ENCODE peak calls at places on chromosome 1, in five cellular contexts. B is GM19239; N is CD4-positive, CD25-positive, alpha-beta regulatory T cell; Y is activated T-cell treated with anti-CD3 and anti-CD28 coated beads for 1 hour; S is dorsolateral prefrontal cortex. P is an unnamed sample.

GRCh38 chr1:40394456-40395172 is 21.1 kb downstream of the SMAP2 start:
- DNase-seq in S (no peak), B (no peak), N (peak; percentile 39), Y (no peak), P (peak; percentile 64)

GRCh38 chr1:172964864-172965263 is 85.9 kb downstream of the TNFSF18 start:
- DNase-seq in Y (no peak), B (no peak), S (no peak), N (no peak), P (no peak)

GRCh38 chr1:226697151-226697575 is 41.9 kb downstream of the ITPKB start:
- DNase-seq in Y (no peak), S (no peak), N (no peak), B (no peak), P (no peak)

GRCh38 chr1:32733573-32734321 is 31.2 kb upstream of the SYNC start:
- DNase-seq in S (no peak), Y (no peak), B (no peak), N (no peak), P (no peak)

GRCh38 chr1:101366513-101367215 is 129.8 kb downstream of the S1PR1 start:
- DNase-seq in S (no peak), N (no peak), Y (no peak), B (no peak), P (no peak)

GRCh38 chr1:227562037-227562436 is 1.3 kb upstream of the ZNF678 start:
- DNase-seq in S (no peak), B (no peak), Y (no peak), N (no peak), P (no peak)

GRCh38 chr1:235011064-235011598 is 117.5 kb downstream of the TOMM20 start:
- DNase-seq in B (no peak), Y (no peak), S (no peak), N (peak; percentile 37), P (no peak)

GRCh38 chr1:157404063-157404501 is 148.2 kb downstream of the FCRL5 start:
- DNase-seq in N (no peak), B (no peak), S (no peak), Y (no peak), P (no peak)

GRCh38 chr1:91737650-91738049 is 148.3 kb downstream of the TGFBR3 start:
- DNase-seq in S (no peak), N (no peak), B (no peak), Y (no peak), P (no peak)

GRCh38 chr1:44406761-44407429 is 1.8 kb downstream of the RNF220 start:
- DNase-seq in S (no peak), N (no peak), B (no peak), Y (no peak), P (peak; percentile 13)

GRCh38 chr1:78839704-78840277 is 166.7 kb downstream of the ADGRL4 start:
- DNase-seq in S (peak; percentile 22), N (no peak), Y (no peak), B (no peak), P (peak; percentile 13)

GRCh38 chr1:226086776-226087175 is 24.3 kb downstream of the H3-3A start:
- DNase-seq in S (no peak), B (no peak), Y (no peak), N (no peak), P (no peak)

GRCh38 chr1:223219846-223220610 is 77.0 kb upstream of the TLR5 start:
- DNase-seq in B (no peak), N (no peak), Y (no peak), S (no peak), P (no peak)

P was measured in CD8-positive, alpha-beta T cell.